ENCODE peak calls at places on chromosome X, in five cellular contexts. R is prostate gland, P is IMR-90, J is uterus, I is pancreas. X is an unnamed sample.

GRCh38 chrX:42603016-42603415 is 174.9 kb downstream of the PPP1R2C start:
- DNase-seq in I (no peak), P (no peak), J (no peak), R (no peak), X (no peak)

GRCh38 chrX:13891367-13892146 is 74.7 kb upstream of the GPM6B start:
- DNase-seq in J (no peak), I (no peak), P (no peak), R (no peak), X (no peak)

GRCh38 chrX:37371578-37371981 is 22.4 kb downstream of the PRRG1 start:
- DNase-seq in J (no peak), R (no peak), P (peak; percentile 14), I (peak; percentile 40), X (no peak)

GRCh38 chrX:38206542-38206941 is 14.1 kb downstream of the SRPX start:
- DNase-seq in I (no peak), J (no peak), R (no peak), P (no peak), X (no peak)

GRCh38 chrX:130654409-130654970 is 248.5 kb downstream of the ENOX2 start:
- DNase-seq in R (no peak), J (no peak), I (no peak), P (peak; percentile 43), X (no peak)

GRCh38 chrX:10783451-10783995 is 163.1 kb upstream of the MID1 start:
- DNase-seq in R (no peak), I (no peak), P (no peak), J (no peak), X (no peak)

GRCh38 chrX:96650023-96650422 is 34.6 kb upstream of the DIAPH2 start:
- DNase-seq in J (no peak), I (no peak), P (no peak), R (no peak), X (no peak)

GRCh38 chrX:150615356-150615755 is 46.9 kb downstream of the MTM1 start:
- DNase-seq in J (no peak), I (no peak), P (no peak), R (no peak), X (no peak)

GRCh38 chrX:65601530-65602281 is 65.7 kb upstream of the MSN start:
- DNase-seq in P (peak; percentile 88), I (peak; percentile 75), R (peak; percentile 58), J (peak; percentile 64), X (peak; percentile 65)

GRCh38 chrX:47539860-47540259 is 21.1 kb upstream of the ARAF start:
- DNase-seq in P (peak; percentile 32), J (no peak), R (no peak), I (no peak), X (no peak)

GRCh38 chrX:105781794-105782193 is 40.5 kb upstream of the NRK start:
- DNase-seq in I (no peak), J (no peak), P (no peak), R (no peak), X (no peak)

GRCh38 chrX:72062890-72063289 is 68.8 kb downstream of the RTL5 start:
- DNase-seq in J (peak; percentile 54), I (no peak), P (no peak), R (no peak), X (no peak)

GRCh38 chrX:3320471-3321046 is 25.9 kb downstream of the MXRA5 start:
- DNase-seq in P (peak; percentile 4), J (no peak), I (no peak), R (no peak), X (no peak)

GRCh38 chrX:47664737-47665136 is 5.8 kb upstream of the UXT start:
- DNase-seq in J (no peak), I (no peak), P (peak; percentile 33), R (no peak), X (no peak)

GRCh38 chrX:104112326-104112951 is at the start of gene ZCCHC18:
- DNase-seq in I (peak; percentile 75), J (peak; percentile 66), P (peak; percentile 57), R (peak; percentile 3), X (peak; percentile 14)
- H3K4me3 ChIP-seq in I (peak within 1 kb of the TSS; percentile 54), J (peak within 1 kb of the TSS; percentile 51), P (peak within 1 kb of the TSS; percentile 96), R (peak within 1 kb of the TSS; percentile 39), X (peak within 1 kb of the TSS; percentile 63)

DNA sequence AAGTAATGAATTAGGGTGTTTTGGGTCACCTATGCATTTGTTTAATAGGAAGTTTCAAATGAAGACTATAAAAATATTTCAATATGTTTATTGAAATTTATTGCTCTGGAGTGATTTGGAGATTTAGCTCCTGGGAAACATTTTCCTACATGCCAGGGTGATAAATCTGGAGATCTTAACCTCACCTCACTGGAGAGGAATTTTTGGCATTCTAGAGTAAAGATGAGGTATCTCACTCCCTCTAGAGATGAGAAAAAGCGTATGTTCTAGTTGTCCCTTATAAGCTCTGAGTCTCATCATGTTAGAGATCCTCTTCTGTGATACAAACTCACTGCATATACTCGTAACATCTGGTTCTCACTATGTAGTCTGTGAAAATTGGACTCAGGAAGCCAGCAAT is 219.0 kb downstream of the KLHL4 start:
- DNase-seq in J (no peak), R (no peak), I (no peak), P (no peak), X (no peak)
- H3K4me3 ChIP-seq in J (no peak overlapping the region), R (no peak overlapping the region), I (no peak overlapping the region), P (no peak overlapping the region), X (no peak overlapping the region)

DNA sequence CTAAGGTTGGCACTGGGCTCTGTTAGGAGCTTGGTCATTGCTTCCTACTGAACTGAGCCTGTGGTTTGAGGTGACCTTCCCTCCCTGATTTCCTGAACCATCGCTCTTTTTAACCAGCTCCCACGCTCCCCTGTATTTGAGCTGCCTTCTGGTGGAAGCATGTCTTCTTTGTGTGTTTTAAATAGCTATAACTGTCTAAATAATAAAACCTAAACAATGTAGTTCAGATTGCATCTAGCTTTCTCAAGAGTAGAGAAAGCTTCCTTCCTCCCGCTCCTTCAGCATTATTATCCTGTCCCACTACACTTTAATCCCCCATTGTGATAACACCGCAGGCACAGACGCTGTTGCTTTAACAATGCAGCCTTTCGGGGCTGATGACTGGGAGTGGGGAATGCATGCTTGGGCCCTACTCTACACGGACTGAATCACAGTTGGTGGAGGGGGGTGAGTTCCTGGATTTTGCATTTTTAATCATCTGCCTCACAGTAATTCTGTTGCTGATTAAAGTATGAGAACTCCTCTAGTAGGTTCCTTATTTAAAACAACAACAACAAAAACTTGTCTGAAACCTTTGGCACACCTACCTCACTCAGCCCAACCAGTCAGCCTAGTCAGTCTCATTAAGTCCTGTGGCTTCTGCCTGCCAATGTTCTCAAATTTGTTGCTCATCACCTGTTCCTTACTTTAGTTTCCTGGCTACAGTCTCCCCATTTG is 6.6 kb downstream of the SMS start:
- DNase-seq in P (peak; percentile 64), J (no peak), R (no peak), I (no peak), X (no peak)
- H3K4me3 ChIP-seq in P (no peak overlapping the region), J (no peak overlapping the region), R (no peak overlapping the region), I (no peak overlapping the region), X (no peak overlapping the region)

GRCh38 chrX:108437789-108438623 is at the start of gene COL4A6:
- DNase-seq in I (peak; percentile 40), J (peak; percentile 22), R (peak; percentile 42), P (no peak), X (no peak)
- H3K4me3 ChIP-seq in I (peak within 1 kb of the TSS; percentile 43), J (peak within 1 kb of the TSS; percentile 49), R (peak within 1 kb of the TSS; percentile 40), P (peak within 1 kb of the TSS; percentile 89), X (peak within 1 kb of the TSS; percentile 64)

DNA sequence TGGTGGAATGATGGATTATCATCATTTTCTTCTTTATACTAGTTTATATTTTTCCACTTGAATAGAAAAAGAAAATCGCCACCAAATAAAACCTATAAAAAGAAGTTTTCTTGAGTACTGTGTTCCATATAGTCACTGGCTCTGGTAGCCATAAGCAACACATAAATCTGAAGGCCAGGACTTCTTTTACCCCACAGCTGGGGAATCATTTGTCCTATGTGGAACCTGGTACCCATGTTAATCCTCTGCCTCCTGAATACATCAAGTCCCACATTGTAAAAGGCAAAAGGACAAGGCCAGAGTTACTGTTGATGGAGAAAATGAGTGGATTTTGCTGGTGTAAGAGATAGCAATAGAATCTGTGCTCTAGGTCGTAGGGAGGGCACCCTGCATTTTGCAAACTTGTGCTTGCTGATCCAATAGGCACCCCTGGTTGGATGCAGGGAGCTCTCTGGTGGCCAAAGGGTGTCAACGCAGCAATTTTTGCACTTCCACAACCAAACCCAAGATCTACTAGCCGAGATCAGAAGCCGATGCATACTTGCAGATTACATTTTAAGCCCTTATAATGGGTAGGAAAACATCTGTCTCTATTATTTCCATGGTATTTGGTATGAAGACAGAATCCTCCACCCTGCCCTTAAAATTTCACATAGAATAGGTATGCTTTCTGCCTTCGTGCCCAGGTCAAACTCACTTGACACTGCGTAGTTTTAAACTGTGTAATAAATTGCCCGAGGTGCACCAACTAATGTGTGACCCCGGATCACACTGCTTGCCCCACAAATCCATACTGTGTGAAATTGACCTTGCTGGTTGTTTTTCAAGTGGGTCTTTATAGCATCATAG is 146.2 kb upstream of the SCML1 start:
- DNase-seq in R (peak; percentile 26), J (peak; percentile 65), I (no peak), P (peak; percentile 80), X (peak; percentile 41)
- H3K4me3 ChIP-seq in R (no peak overlapping the region), J (peak overlapping the region; percentile 11), I (no peak overlapping the region), P (no peak overlapping the region), X (no peak overlapping the region)

DNA sequence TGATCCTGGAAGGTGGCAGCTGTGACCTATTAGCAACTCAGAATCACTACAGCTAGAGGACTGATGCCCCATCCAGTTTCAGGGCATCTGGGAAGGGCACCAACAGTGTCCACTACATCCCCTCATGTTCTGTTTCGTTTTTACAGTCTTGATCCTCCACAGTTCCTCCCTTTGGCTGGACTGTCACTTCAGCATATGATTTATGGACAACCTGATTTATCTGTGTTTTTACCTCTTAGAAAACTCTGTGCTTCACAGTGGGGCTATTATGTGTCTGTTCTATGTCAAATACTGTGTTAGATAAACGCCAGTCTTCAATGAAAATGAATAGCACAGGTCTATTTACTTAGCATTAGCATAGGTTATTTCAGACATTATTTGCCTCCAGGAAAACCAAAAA is 63.1 kb upstream of the GRPR start:
- DNase-seq in J (no peak), R (no peak), I (no peak), P (no peak), X (no peak)
- H3K4me3 ChIP-seq in J (no peak overlapping the region), R (no peak overlapping the region), I (no peak overlapping the region), P (no peak overlapping the region), X (no peak overlapping the region)

X was measured in skeletal muscle cell.